ENCODE peak calls at places on chromosomes 5 and 9, in five cellular contexts. G is cardiac muscle cell, U is right lobe of liver, C is sigmoid colon, K is MG63. E is an unnamed sample.

GRCh38 chr5:43601454-43602260 is 1.3 kb upstream of the NNT start:
- DNase-seq in G (peak; percentile 21), U (no peak), C (no peak), K (no peak), E (no peak)

GRCh38 chr5:169213479-169213878 is 87.5 kb downstream of the SLIT3 start:
- DNase-seq in G (peak; percentile 17), U (no peak), C (no peak), K (no peak), E (no peak)

GRCh38 chr5:155728146-155728856 is 598.7 kb upstream of the SGCD start:
- DNase-seq in G (peak; percentile 50), U (peak; percentile 65), C (peak; percentile 70), K (peak; percentile 61), E (no peak)

GRCh38 chr9:95561913-95562312 is 45.1 kb upstream of the PTCH1 start:
- DNase-seq in G (no peak), U (no peak), C (no peak), K (no peak), E (no peak)

GRCh38 chr9:133333566-133333965 is 2.4 kb downstream of the SURF6 start:
- DNase-seq in G (no peak), U (no peak), C (peak; percentile 60), K (no peak), E (no peak)

GRCh38 chr9:127130661-127131538 is 8.5 kb upstream of the ANGPTL2 start:
- DNase-seq in G (peak; percentile 95), U (no peak), C (peak; percentile 93), K (peak; percentile 91), E (no peak)

GRCh38 chr5:106314221-106314824 is 1356.4 kb downstream of the EFNA5 start:
- DNase-seq in G (peak; percentile 31), U (no peak), C (no peak), K (no peak), E (no peak)

GRCh38 chr9:128094166-128094949 is 26.3 kb downstream of the SLC25A25 start:
- DNase-seq in G (peak; percentile 99), U (peak; percentile 74), C (peak; percentile 98), K (peak; percentile 94), E (peak; percentile 43)

GRCh38 chr9:112043423-112043822 is 131.7 kb downstream of the SUSD1 start:
- DNase-seq in G (no peak), U (no peak), C (no peak), K (no peak), E (no peak)

GRCh38 chr5:20974423-20974822 is 986.4 kb upstream of the CDH18 start:
- DNase-seq in G (no peak), U (no peak), C (no peak), K (no peak), E (no peak)

GRCh38 chr5:88269222-88269771 is 652 bp upstream of the TMEM161B start:
- DNase-seq in G (peak; percentile 26), U (no peak), C (no peak), K (no peak), E (no peak)

GRCh38 chr5:148921350-148921749 is 94.9 kb downstream of the ADRB2 start:
- DNase-seq in G (no peak), U (no peak), C (no peak), K (no peak), E (no peak)

GRCh38 chr5:140131967-140132409 is 6.3 kb downstream of the IGIP start:
- DNase-seq in G (peak; percentile 89), U (no peak), C (no peak), K (peak; percentile 95), E (no peak)

GRCh38 chr5:139574641-139575312 is 13.6 kb downstream of the UBE2D2 start:
- DNase-seq in G (peak; percentile 56), U (no peak), C (no peak), K (no peak), E (no peak)